ENCODE peak calls at places on chromosomes 7 and 10, in six cellular contexts. Q is activated CD4-positive, alpha-beta T cell treated with anti-CD3 and anti-CD28 coated beads, Interleukin-2, amount 10 ng/mL, durations not matched to agents 7 days and 5 days; D is cardiac fibroblast; H is NCI-H1092 treated with DMSO at 0.1 percent for 48 hours; Y is HCT116; I is osteocyte. Z is an unnamed sample.

GRCh38 chr10:11304906-11305585 is 287.4 kb downstream of the CELF2 start:
- DNase-seq in Q (no peak), D (no peak), H (no peak), Y (no peak), I (no peak), Z (no peak)

GRCh38 chr7:32390210-32390609 is 100.0 kb downstream of the LSM5 start:
- DNase-seq in Q (no peak), D (no peak), H (no peak), Y (no peak), I (no peak), Z (no peak)

GRCh38 chr7:75567948-75568595 is 76.0 kb downstream of the SPDYE5 start:
- DNase-seq in Q (no peak), D (no peak), H (no peak), Y (no peak), I (no peak), Z (no peak)

GRCh38 chr10:98238391-98238790 is 29.6 kb downstream of the LOXL4 start:
- DNase-seq in Q (no peak), D (no peak), H (no peak), Y (no peak), I (no peak), Z (no peak)

GRCh38 chr10:4527281-4527960 is 298.6 kb upstream of the AKR1E2 start:
- DNase-seq in Q (no peak), D (peak; percentile 72), H (no peak), Y (no peak), I (no peak), Z (no peak)

GRCh38 chr7:40551685-40552576 is 417.1 kb downstream of the SUGCT start:
- DNase-seq in Q (no peak), D (peak; percentile 90), H (no peak), Y (no peak), I (no peak), Z (no peak)

GRCh38 chr7:139730746-139731612 is 46.8 kb downstream of the HIPK2 start:
- DNase-seq in Q (peak; percentile 25), D (peak; percentile 90), H (no peak), Y (no peak), I (no peak), Z (no peak)

GRCh38 chr10:70269741-70270140 is 14.1 kb downstream of the NPFFR1 start:
- DNase-seq in Q (no peak), D (no peak), H (no peak), Y (no peak), I (no peak), Z (no peak)

GRCh38 chr10:32253300-32253699 is 93.7 kb downstream of the EPC1 start:
- DNase-seq in Q (no peak), D (no peak), H (no peak), Y (peak; percentile 56), I (no peak), Z (no peak)

GRCh38 chr10:46558411-46559185 is 2.1 kb upstream of the GPRIN2 start:
- DNase-seq in Q (peak; percentile 6), D (no peak), H (no peak), Y (no peak), I (peak; percentile 85), Z (peak; percentile 1)

GRCh38 chr7:17207220-17207619 is 91.2 kb upstream of the AHR start:
- DNase-seq in Q (no peak), D (peak; percentile 28), H (no peak), Y (no peak), I (no peak), Z (no peak)

GRCh38 chr10:119326167-119326566 is 118.8 kb downstream of the GRK5 start:
- DNase-seq in Q (no peak), D (no peak), H (no peak), Y (no peak), I (no peak), Z (no peak)

GRCh38 chr10:118002581-118002980 is 44.2 kb downstream of the RAB11FIP2 start:
- DNase-seq in Q (no peak), D (peak; percentile 82), H (no peak), Y (peak; percentile 64), I (no peak), Z (peak; percentile 18)

GRCh38 chr7:38178004-38178694 is at the start of gene STARD3NL:
- DNase-seq in Q (peak; percentile 97), D (peak; percentile 100), H (peak; percentile 99), Y (peak; percentile 100), I (peak; percentile 99), Z (peak; percentile 97)

GRCh38 chr7:497346-497745 is 22.3 kb downstream of the PDGFA start:
- DNase-seq in Q (no peak), D (no peak), H (no peak), Y (no peak), I (no peak), Z (no peak)

GRCh38 chr10:124671486-124672075 is 72.6 kb downstream of the FAM53B start:
- DNase-seq in Q (peak; percentile 21), D (peak; percentile 39), H (no peak), Y (peak; percentile 34), I (no peak), Z (no peak)

GRCh38 chr7:2513702-2514101 is 5.9 kb upstream of the LFNG start:
- DNase-seq in Q (no peak), D (no peak), H (no peak), Y (no peak), I (no peak), Z (no peak)

GRCh38 chr7:191105-192034 is 1.0 kb upstream of the FAM20C start:
- DNase-seq in Q (no peak), D (peak; percentile 91), H (peak; percentile 46), Y (peak; percentile 10), I (no peak), Z (no peak)